ENCODE peak calls at places on chromosomes 16 and 17, in six cellular contexts. S, P, I, D, C and N are unnamed samples.

GRCh38 chr17:81480140-81480917 is 32.3 kb downstream of the ACTG1 start:
- DNase-seq in S (peak; percentile 58), P (peak; percentile 73), I (no peak), D (no peak), C (no peak), N (peak; percentile 30)

GRCh38 chr16:11191665-11192064 is 64.3 kb downstream of the SOCS1 start:
- DNase-seq in I (no peak), D (no peak), S (no peak), C (no peak), P (peak; percentile 32), N (no peak)

GRCh38 chr16:56617212-56618085 is 8.1 kb upstream of the MT1E start:
- DNase-seq in S (peak; percentile 79), I (peak; percentile 52), P (peak; percentile 78), C (peak; percentile 80), D (no peak), N (peak; percentile 74)

GRCh38 chr16:56332464-56333079 is 92.8 kb downstream of the AMFR start:
- DNase-seq in D (peak; percentile 18), P (peak; percentile 67), S (peak; percentile 45), C (peak; percentile 68), I (peak; percentile 35), N (peak; percentile 30)

GRCh38 chr17:38428643-38429371 is 543 bp downstream of the ARHGAP23 start:
- DNase-seq in I (no peak), C (peak; percentile 44), D (no peak), S (peak; percentile 51), P (peak; percentile 42), N (no peak)

GRCh38 chr16:49833055-49833454 is 22.9 kb downstream of the ZNF423 start:
- DNase-seq in I (no peak), C (no peak), S (peak; percentile 77), D (no peak), P (peak; percentile 17), N (no peak)

GRCh38 chr17:79443026-79443425 is 167.8 kb downstream of the RBFOX3 start:
- DNase-seq in I (no peak), C (no peak), S (no peak), D (no peak), P (no peak), N (no peak)

GRCh38 chr17:28901866-28902818 is 737 bp downstream of the DHRS13 start:
- DNase-seq in S (no peak), I (no peak), D (no peak), P (no peak), C (peak; percentile 46), N (peak; percentile 18)

GRCh38 chr17:73313526-73314127 is 1.8 kb upstream of the CDC42EP4 start:
- DNase-seq in D (no peak), S (no peak), C (no peak), I (no peak), P (no peak), N (no peak)

GRCh38 chr16:49559242-49559641 is 185.6 kb downstream of the C16orf78 start:
- DNase-seq in S (no peak), I (no peak), D (no peak), C (no peak), P (no peak), N (no peak)

GRCh38 chr16:28504707-28505404 is 1.8 kb downstream of the IL27 start:
- DNase-seq in D (no peak), C (no peak), I (no peak), P (no peak), S (no peak), N (peak; percentile 37)

GRCh38 chr17:7132511-7133094 is 18.0 kb upstream of the ASGR2 start:
- DNase-seq in D (no peak), S (no peak), P (peak; percentile 10), I (peak; percentile 17), C (no peak), N (no peak)

GRCh38 chr16:1183235-1183907 is 30.5 kb downstream of the CACNA1H start:
- DNase-seq in P (peak; percentile 77), I (peak; percentile 78), C (no peak), S (peak; percentile 46), D (no peak), N (no peak)

GRCh38 chr17:80385046-80385445 is 29.9 kb upstream of the ENDOV start:
- DNase-seq in C (no peak), S (no peak), I (no peak), P (no peak), D (no peak), N (no peak)

GRCh38 chr17:1713878-1714487 is 3.8 kb upstream of the TLCD2 start:
- DNase-seq in D (no peak), S (no peak), C (peak; percentile 54), I (no peak), P (no peak), N (peak; percentile 64)

GRCh38 chr17:79732246-79732645 is 1.5 kb downstream of the ENPP7 start:
- DNase-seq in D (no peak), S (no peak), I (no peak), P (no peak), C (no peak), N (no peak)

GRCh38 chr16:23124315-23124714 is 24.9 kb downstream of the USP31 start:
- DNase-seq in P (peak; percentile 92), D (no peak), S (no peak), I (peak; percentile 85), C (no peak), N (peak; percentile 90)

GRCh38 chr17:34360571-34360970 is 2.5 kb downstream of the CCL1 start:
- DNase-seq in P (no peak), I (no peak), C (no peak), S (no peak), D (no peak), N (no peak)

GRCh38 chr16:50718761-50719400 is 23.0 kb upstream of the CYLD start:
- DNase-seq in P (no peak), C (peak; percentile 56), D (no peak), I (no peak), S (no peak), N (peak; percentile 84)

GRCh38 chr16:10465821-10466220 is 80.0 kb downstream of the ATF7IP2 start:
- DNase-seq in S (no peak), D (no peak), I (no peak), C (no peak), P (peak; percentile 2), N (no peak)

GRCh38 chr17:78883533-78884131 is 19.4 kb downstream of the CEP295NL start:
- DNase-seq in C (peak; percentile 56), S (peak; percentile 90), P (peak; percentile 96), I (peak; percentile 89), D (peak; percentile 82), N (peak; percentile 50)

GRCh38 chr16:15434425-15435215 is at the start of gene BMERB1:
- DNase-seq in C (peak; percentile 59), D (no peak), S (peak; percentile 73), I (peak; percentile 61), P (peak; percentile 78), N (peak; percentile 60)

GRCh38 chr17:47694818-47695663 is 1.1 kb downstream of the TBKBP1 start:
- DNase-seq in I (no peak), S (peak; percentile 58), C (peak; percentile 61), D (no peak), P (peak; percentile 49), N (peak; percentile 41)

GRCh38 chr17:56185905-56186783 is 32.9 kb downstream of the ANKFN1 start:
- DNase-seq in I (peak; percentile 74), S (no peak), P (peak; percentile 77), D (peak; percentile 55), C (no peak), N (no peak)

GRCh38 chr17:64635647-64636305 is 26.3 kb downstream of the SMURF2 start:
- DNase-seq in P (peak; percentile 91), I (no peak), C (no peak), D (peak; percentile 50), S (no peak), N (peak; percentile 40)

GRCh38 chr16:66381585-66382170 is 15.2 kb downstream of the CDH5 start:
- DNase-seq in D (no peak), I (no peak), S (no peak), C (no peak), P (no peak), N (no peak)

GRCh38 chr16:84633622-84634021 is 14.7 kb upstream of the KLHL36 start:
- DNase-seq in S (peak; percentile 92), P (peak; percentile 67), C (peak; percentile 44), D (no peak), I (peak; percentile 39), N (no peak)

GRCh38 chr17:4179071-4179470 is 36.1 kb downstream of the CYB5D2 start:
- DNase-seq in P (peak; percentile 22), S (no peak), C (no peak), D (no peak), I (no peak), N (no peak)

GRCh38 chr17:48843172-48843900 is 12.5 kb downstream of the CALCOCO2 start:
- DNase-seq in D (peak; percentile 56), C (no peak), P (peak; percentile 65), I (peak; percentile 12), S (no peak), N (peak; percentile 7)

GRCh38 chr17:32319548-32319905 is 22.4 kb downstream of the C17orf75 start:
- DNase-seq in P (peak; percentile 66), I (peak; percentile 54), D (no peak), S (peak; percentile 63), C (peak; percentile 83), N (peak; percentile 57)
- H3K4me3 ChIP-seq in P (no peak overlapping the region), I (no peak overlapping the region), D (no peak overlapping the region), S (no peak overlapping the region), C (peak overlapping the region; percentile 22), N (no peak overlapping the region)

GRCh38 chr16:5058476-5058875 is 7.3 kb downstream of the C16orf89 start:
- DNase-seq in C (no peak), S (no peak), D (no peak), I (peak; percentile 45), P (peak; percentile 23), N (no peak)
- TF ChIP-seq CTCF in C (no peak), S (no peak), D (peak; percentile 26), I (peak; percentile 52), P (peak; percentile 47), N (no peak)

GRCh38 chr16:4113358-4114256 is 2.6 kb downstream of the ADCY9 start:
- DNase-seq in S (no peak), I (no peak), C (no peak), P (no peak), D (no peak), N (no peak)
- H3K4me3 ChIP-seq in S (peak overlapping the region; percentile 68), I (no peak overlapping the region), C (peak overlapping the region; percentile 78), P (peak overlapping the region; percentile 40), D (peak overlapping the region; percentile 1), N (peak overlapping the region; percentile 39)

GRCh38 chr17:66920426-66920825 is 44.1 kb upstream of the CACNG4 start:
- DNase-seq in D (no peak), C (no peak), S (no peak), P (no peak), I (no peak), N (no peak)

GRCh38 chr17:66916946-66917345 is 47.6 kb upstream of the CACNG4 start:
- DNase-seq in C (no peak), S (no peak), D (no peak), I (no peak), P (no peak), N (no peak)

GRCh38 chr17:66920965-66921364 is 43.5 kb upstream of the CACNG4 start:
- DNase-seq in I (no peak), D (no peak), C (no peak), P (peak; percentile 30), S (no peak), N (peak; percentile 36)

GRCh38 chr17:66915792-66916191 is 48.7 kb upstream of the CACNG4 start:
- DNase-seq in C (no peak), D (no peak), S (no peak), P (no peak), I (no peak), N (no peak)

DNA sequence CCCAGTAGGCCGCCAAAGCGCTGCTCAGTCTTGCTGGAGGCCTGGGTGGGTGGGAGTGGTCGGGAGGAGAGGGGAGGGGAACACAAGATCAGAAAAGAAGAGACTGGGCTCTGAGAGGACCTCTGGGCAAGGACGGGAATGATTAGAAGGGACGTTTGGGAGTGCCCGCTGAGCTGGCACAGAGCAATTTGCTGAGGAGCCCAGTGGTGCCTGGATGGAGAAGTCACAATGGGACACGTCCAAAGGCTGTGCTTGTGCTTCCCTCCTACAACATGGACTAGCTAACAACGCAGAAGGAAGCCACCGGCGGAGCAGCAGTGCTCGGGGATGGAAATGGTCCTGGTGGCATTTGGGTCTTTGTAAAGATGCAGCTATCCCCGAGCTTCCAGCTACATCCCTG is 45.6 kb upstream of the CACNG4 start:
- DNase-seq in S (no peak), I (no peak), C (no peak), P (no peak), D (no peak), N (no peak)
- TF ChIP-seq CTCF in S (no peak), I (no peak), C (no peak), P (no peak), D (no peak), N (no peak)